ENCODE peak calls at places on chromosomes 3 and 15, in nine cellular contexts. One of them, this sample, is unnamed.

GRCh38 chr3:105883798-105884377 is 15.1 kb upstream of the CBLB start:
- DNase-seq in endothelial cell: no peak
- DNase-seq in A549: no peak
- DNase-seq in AG10803: no peak
- DNase-seq in GM13976: no peak
- DNase-seq in astrocyte: no peak
- DNase-seq in thoracic aorta: no peak
- DNase-seq in transverse colon: no peak
- DNase-seq in GM23338: no peak
- DNase-seq in this sample: no peak

GRCh38 chr3:15299036-15299435 is 33.4 kb downstream of the SH3BP5 start:
- DNase-seq in AG10803: no peak
- DNase-seq in GM13976: no peak
- DNase-seq in A549: no peak
- DNase-seq in GM23338: no peak
- DNase-seq in endothelial cell: no peak
- DNase-seq in transverse colon: no peak
- DNase-seq in astrocyte: no peak
- DNase-seq in thoracic aorta: no peak
- DNase-seq in this sample: no peak

GRCh38 chr3:108518895-108519294 is 8.5 kb upstream of the MYH15 start:
- DNase-seq in GM13976: no peak
- DNase-seq in astrocyte: no peak
- DNase-seq in endothelial cell: no peak
- DNase-seq in thoracic aorta: no peak
- DNase-seq in AG10803: peak; percentile 7
- DNase-seq in A549: no peak
- DNase-seq in GM23338: no peak
- DNase-seq in transverse colon: no peak
- DNase-seq in this sample: peak; percentile 15

GRCh38 chr15:44813231-44813630 is 76.9 kb downstream of the TRIM69 start:
- DNase-seq in GM23338: no peak
- DNase-seq in A549: no peak
- DNase-seq in GM13976: no peak
- DNase-seq in astrocyte: no peak
- DNase-seq in transverse colon: peak; percentile 44
- DNase-seq in thoracic aorta: no peak
- DNase-seq in AG10803: no peak
- DNase-seq in endothelial cell: no peak
- DNase-seq in this sample: no peak

GRCh38 chr3:108218811-108219210 is 3.4 kb downstream of the IFT57 start:
- DNase-seq in transverse colon: no peak
- DNase-seq in AG10803: peak; percentile 43
- DNase-seq in thoracic aorta: no peak
- DNase-seq in endothelial cell: no peak
- DNase-seq in GM13976: no peak
- DNase-seq in astrocyte: peak; percentile 57
- DNase-seq in GM23338: no peak
- DNase-seq in A549: no peak
- DNase-seq in this sample: no peak

GRCh38 chr3:187261541-187261969 is 30.0 kb downstream of the MASP1 start:
- DNase-seq in GM13976: no peak
- DNase-seq in A549: no peak
- DNase-seq in endothelial cell: no peak
- DNase-seq in thoracic aorta: no peak
- DNase-seq in astrocyte: peak; percentile 73
- DNase-seq in transverse colon: no peak
- DNase-seq in AG10803: peak; percentile 98
- DNase-seq in GM23338: no peak
- DNase-seq in this sample: no peak

GRCh38 chr3:150078983-150079739 is 108.5 kb upstream of the PFN2 start:
- DNase-seq in astrocyte: peak; percentile 97
- DNase-seq in endothelial cell: no peak
- DNase-seq in A549: no peak
- DNase-seq in AG10803: peak; percentile 94
- DNase-seq in GM13976: no peak
- DNase-seq in GM23338: no peak
- DNase-seq in thoracic aorta: peak; percentile 16
- DNase-seq in transverse colon: no peak
- DNase-seq in this sample: no peak

GRCh38 chr15:99442268-99442897 is 123.4 kb upstream of the MEF2A start:
- DNase-seq in GM13976: peak; percentile 13
- DNase-seq in thoracic aorta: peak; percentile 46
- DNase-seq in AG10803: peak; percentile 95
- DNase-seq in endothelial cell: no peak
- DNase-seq in GM23338: no peak
- DNase-seq in transverse colon: peak; percentile 56
- DNase-seq in A549: peak; percentile 52
- DNase-seq in astrocyte: peak; percentile 91
- DNase-seq in this sample: no peak

GRCh38 chr3:42097166-42097946 is 6.2 kb downstream of the TRAK1 start:
- DNase-seq in endothelial cell: no peak
- DNase-seq in transverse colon: no peak
- DNase-seq in GM13976: no peak
- DNase-seq in GM23338: no peak
- DNase-seq in A549: no peak
- DNase-seq in AG10803: peak; percentile 90
- DNase-seq in thoracic aorta: no peak
- DNase-seq in astrocyte: peak; percentile 94
- DNase-seq in this sample: no peak

GRCh38 chr15:91603681-91604080 is 249.8 kb upstream of the SLCO3A1 start:
- DNase-seq in GM13976: no peak
- DNase-seq in A549: no peak
- DNase-seq in GM23338: no peak
- DNase-seq in transverse colon: no peak
- DNase-seq in astrocyte: peak; percentile 13
- DNase-seq in thoracic aorta: no peak
- DNase-seq in AG10803: peak; percentile 2
- DNase-seq in endothelial cell: no peak
- DNase-seq in this sample: no peak

GRCh38 chr3:108564564-108564963 is 24.7 kb downstream of the CIP2A start:
- DNase-seq in GM23338: no peak
- DNase-seq in A549: no peak
- DNase-seq in transverse colon: no peak
- DNase-seq in GM13976: no peak
- DNase-seq in thoracic aorta: no peak
- DNase-seq in astrocyte: no peak
- DNase-seq in AG10803: no peak
- DNase-seq in endothelial cell: no peak
- DNase-seq in this sample: no peak

GRCh38 chr3:67619966-67620365 is 34.4 kb downstream of the SUCLG2 start:
- DNase-seq in A549: no peak
- DNase-seq in GM13976: no peak
- DNase-seq in AG10803: no peak
- DNase-seq in endothelial cell: no peak
- DNase-seq in thoracic aorta: no peak
- DNase-seq in GM23338: no peak
- DNase-seq in astrocyte: no peak
- DNase-seq in transverse colon: no peak
- DNase-seq in this sample: no peak

GRCh38 chr3:12345141-12345561 is 56.3 kb downstream of the PPARG start:
- DNase-seq in GM13976: no peak
- DNase-seq in A549: peak; percentile 16
- DNase-seq in astrocyte: peak; percentile 70
- DNase-seq in endothelial cell: no peak
- DNase-seq in transverse colon: no peak
- DNase-seq in GM23338: no peak
- DNase-seq in AG10803: peak; percentile 39
- DNase-seq in thoracic aorta: no peak
- DNase-seq in this sample: no peak

GRCh38 chr3:186643493-186643892 is 3.3 kb downstream of the FETUB start:
- DNase-seq in A549: no peak
- DNase-seq in astrocyte: no peak
- DNase-seq in thoracic aorta: no peak
- DNase-seq in endothelial cell: no peak
- DNase-seq in transverse colon: no peak
- DNase-seq in GM13976: peak; percentile 19
- DNase-seq in AG10803: no peak
- DNase-seq in GM23338: peak; percentile 30
- DNase-seq in this sample: no peak

GRCh38 chr3:36058404-36059035 is 321.8 kb upstream of the STAC start:
- DNase-seq in GM13976: no peak
- DNase-seq in GM23338: no peak
- DNase-seq in A549: no peak
- DNase-seq in endothelial cell: no peak
- DNase-seq in astrocyte: no peak
- DNase-seq in AG10803: no peak
- DNase-seq in transverse colon: no peak
- DNase-seq in thoracic aorta: no peak
- DNase-seq in this sample: no peak

GRCh38 chr3:143134446-143134845 is 14.9 kb downstream of the CHST2 start:
- DNase-seq in GM13976: no peak
- DNase-seq in A549: no peak
- DNase-seq in GM23338: no peak
- DNase-seq in transverse colon: no peak
- DNase-seq in AG10803: no peak
- DNase-seq in astrocyte: peak; percentile 22
- DNase-seq in thoracic aorta: no peak
- DNase-seq in endothelial cell: no peak
- DNase-seq in this sample: no peak

GRCh38 chr3:67526246-67526645 is 128.2 kb downstream of the SUCLG2 start:
- DNase-seq in GM23338: no peak
- DNase-seq in AG10803: peak; percentile 96
- DNase-seq in transverse colon: no peak
- DNase-seq in endothelial cell: no peak
- DNase-seq in thoracic aorta: no peak
- DNase-seq in A549: no peak
- DNase-seq in astrocyte: peak; percentile 97
- DNase-seq in GM13976: no peak
- DNase-seq in this sample: no peak

GRCh38 chr15:80749589-80749988 is 29.6 kb upstream of the CEMIP start:
- DNase-seq in GM23338: no peak
- DNase-seq in A549: peak; percentile 21
- DNase-seq in AG10803: no peak
- DNase-seq in endothelial cell: no peak
- DNase-seq in thoracic aorta: no peak
- DNase-seq in transverse colon: no peak
- DNase-seq in GM13976: no peak
- DNase-seq in astrocyte: no peak
- DNase-seq in this sample: no peak

DNA sequence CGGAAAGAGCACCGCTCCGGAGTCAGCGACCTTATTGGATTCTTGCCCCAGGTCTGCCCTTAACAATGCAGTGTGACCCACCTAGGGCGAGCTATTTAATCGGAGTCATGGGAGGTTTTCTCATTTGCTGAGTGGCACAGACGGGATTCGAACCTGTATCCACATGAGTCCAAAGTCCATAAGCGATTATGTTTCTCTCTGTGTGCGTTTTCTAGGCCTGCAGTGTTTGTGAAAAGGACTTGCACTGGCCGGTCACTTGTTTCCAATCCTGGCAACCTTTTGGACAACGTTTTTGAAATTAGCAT is 686 bp upstream of the HDGFL3 start:
- DNase-seq in GM13976: no peak
- DNase-seq in A549: no peak
- DNase-seq in transverse colon: peak; percentile 9
- DNase-seq in AG10803: no peak
- DNase-seq in endothelial cell: no peak
- DNase-seq in thoracic aorta: no peak
- DNase-seq in astrocyte: no peak
- DNase-seq in GM23338: peak; percentile 81
- DNase-seq in this sample: no peak
- TF ChIP-seq CTCF in GM13976: no peak
- TF ChIP-seq CTCF in A549: peak; percentile 0
- TF ChIP-seq CTCF in transverse colon: no peak
- TF ChIP-seq CTCF in AG10803: no peak
- TF ChIP-seq CTCF in endothelial cell: no peak
- TF ChIP-seq CTCF in thoracic aorta: no peak
- TF ChIP-seq CTCF in astrocyte: no peak
- TF ChIP-seq CTCF in GM23338: peak; percentile 12
- TF ChIP-seq CTCF in this sample: no peak

GRCh38 chr15:31953573-31953972 is 76.7 kb upstream of the CHRNA7 start:
- DNase-seq in thoracic aorta: no peak
- DNase-seq in endothelial cell: peak; percentile 22
- DNase-seq in AG10803: no peak
- DNase-seq in GM13976: no peak
- DNase-seq in astrocyte: no peak
- DNase-seq in transverse colon: no peak
- DNase-seq in GM23338: peak; percentile 66
- DNase-seq in A549: no peak
- DNase-seq in this sample: no peak
- TF ChIP-seq CTCF in thoracic aorta: no peak
- TF ChIP-seq CTCF in endothelial cell: no peak
- TF ChIP-seq CTCF in AG10803: no peak
- TF ChIP-seq CTCF in GM13976: no peak
- TF ChIP-seq CTCF in astrocyte: no peak
- TF ChIP-seq CTCF in transverse colon: no peak
- TF ChIP-seq CTCF in GM23338: peak; percentile 52
- TF ChIP-seq CTCF in A549: no peak
- TF ChIP-seq CTCF in this sample: no peak

DNA sequence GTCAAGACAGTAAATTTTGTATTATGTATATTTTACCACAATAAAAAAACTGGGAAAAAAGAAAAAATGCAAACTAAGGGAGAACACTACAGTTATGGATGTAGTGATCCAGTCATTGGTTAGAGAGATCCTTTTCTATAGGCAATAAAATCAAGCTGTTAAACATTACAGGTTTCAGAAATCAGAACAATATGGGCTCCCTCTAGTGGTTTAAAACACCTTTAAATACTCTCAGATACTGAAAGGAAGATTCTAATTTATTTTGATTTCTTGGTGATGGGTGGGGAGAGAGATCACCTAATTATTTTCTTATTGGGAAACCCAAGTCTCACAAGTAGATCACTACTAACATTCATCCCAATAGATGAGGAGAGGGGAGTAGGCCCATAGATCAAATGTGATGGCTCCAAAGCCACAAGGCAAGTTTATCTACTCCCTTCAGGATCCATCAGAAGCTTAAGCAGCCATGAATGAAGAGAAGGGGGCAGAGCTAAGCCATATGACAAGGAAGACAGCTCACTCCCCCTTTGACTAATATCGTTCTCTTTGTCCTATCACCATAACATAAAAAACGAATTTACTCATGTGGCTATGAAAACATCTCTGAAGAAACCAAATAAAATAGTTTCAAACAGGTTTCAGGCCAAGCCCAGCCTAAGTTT is 118.6 kb downstream of the ANO10 start:
- DNase-seq in transverse colon: no peak
- DNase-seq in GM23338: peak; percentile 75
- DNase-seq in AG10803: peak; percentile 29
- DNase-seq in thoracic aorta: no peak
- DNase-seq in astrocyte: no peak
- DNase-seq in GM13976: peak; percentile 24
- DNase-seq in endothelial cell: no peak
- DNase-seq in A549: no peak
- DNase-seq in this sample: no peak
- TF ChIP-seq CTCF in transverse colon: peak; percentile 48
- TF ChIP-seq CTCF in GM23338: peak; percentile 78
- TF ChIP-seq CTCF in AG10803: peak; percentile 54
- TF ChIP-seq CTCF in thoracic aorta: peak; percentile 50
- TF ChIP-seq CTCF in astrocyte: peak; percentile 42
- TF ChIP-seq CTCF in GM13976: no peak
- TF ChIP-seq CTCF in endothelial cell: peak; percentile 42
- TF ChIP-seq CTCF in A549: peak; percentile 58
- TF ChIP-seq CTCF in this sample: peak; percentile 10

DNA sequence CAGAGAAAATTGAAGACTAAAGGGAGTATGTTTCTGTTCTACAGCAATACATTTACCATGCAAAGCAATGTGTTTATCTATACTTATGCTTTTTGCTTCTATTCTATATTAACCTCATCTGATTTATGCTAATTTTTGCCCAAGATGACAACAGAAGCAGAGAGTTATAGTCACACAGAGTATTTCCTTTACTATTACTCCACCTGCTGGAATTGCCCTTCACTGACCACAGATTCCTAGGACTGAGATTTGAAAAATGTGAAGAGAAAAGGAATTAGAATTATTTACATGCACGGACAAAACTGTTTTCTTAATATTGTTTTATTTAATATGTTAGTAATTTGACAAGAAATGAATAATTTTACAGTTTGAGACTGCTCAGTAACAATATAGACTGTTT is 745.6 kb downstream of the VGLL3 start:
- DNase-seq in endothelial cell: peak; percentile 4
- DNase-seq in GM13976: no peak
- DNase-seq in A549: no peak
- DNase-seq in transverse colon: no peak
- DNase-seq in GM23338: peak; percentile 55
- DNase-seq in thoracic aorta: no peak
- DNase-seq in astrocyte: no peak
- DNase-seq in AG10803: no peak
- DNase-seq in this sample: no peak
- TF ChIP-seq CTCF in endothelial cell: peak; percentile 33
- TF ChIP-seq CTCF in GM13976: no peak
- TF ChIP-seq CTCF in A549: peak; percentile 47
- TF ChIP-seq CTCF in transverse colon: peak; percentile 31
- TF ChIP-seq CTCF in GM23338: peak; percentile 84
- TF ChIP-seq CTCF in thoracic aorta: no peak
- TF ChIP-seq CTCF in astrocyte: peak; percentile 30
- TF ChIP-seq CTCF in AG10803: no peak
- TF ChIP-seq CTCF in this sample: no peak